ENCODE peak calls at places on chromosomes 13 and 19, in ten cellular contexts. J, I, M, H, T, D, Y, S, C and N are unnamed samples.
A peak's percentile ranks its signal among the peaks of the same experiment; 100 is the strongest.

GRCh38 chr13:33274264-33274663 is 11.3 kb downstream of the STARD13 start:
- DNase-seq in J (no peak), I (no peak), M (no peak), H (no peak), T (no peak), D (no peak), Y (no peak), S (no peak), C (no peak), N (no peak)

GRCh38 chr13:24267283-24267682 is 42.1 kb upstream of the C1QTNF9 start:
- DNase-seq in J (no peak), I (no peak), M (no peak), H (no peak), T (no peak), D (no peak), Y (no peak), S (peak; percentile 31), C (no peak), N (no peak)

GRCh38 chr19:13026478-13026999 is 31.3 kb downstream of the NFIX start:
- DNase-seq in J (no peak), I (no peak), M (no peak), H (no peak), T (no peak), D (no peak), Y (no peak), S (no peak), C (no peak), N (no peak)

GRCh38 chr13:101751488-101751887 is 299.0 kb downstream of the ITGBL1 start:
- DNase-seq in J (peak; percentile 57), I (no peak), M (peak; percentile 32), H (peak; percentile 79), T (peak; percentile 7), D (no peak), Y (no peak), S (no peak), C (no peak), N (no peak)

GRCh38 chr13:100637380-100637779 is 37.2 kb downstream of the TMTC4 start:
- DNase-seq in J (no peak), I (no peak), M (no peak), H (no peak), T (no peak), D (no peak), Y (no peak), S (no peak), C (no peak), N (no peak)

GRCh38 chr13:111342716-111343115 is 22.3 kb downstream of the TEX29 start:
- DNase-seq in J (no peak), I (no peak), M (no peak), H (no peak), T (no peak), D (no peak), Y (no peak), S (no peak), C (no peak), N (no peak)

GRCh38 chr19:28864577-28865042 is 348.3 kb downstream of the UQCRFS1 start:
- DNase-seq in J (peak; percentile 37), I (peak; percentile 66), M (no peak), H (no peak), T (no peak), D (no peak), Y (no peak), S (no peak), C (no peak), N (no peak)

GRCh38 chr19:18373892-18374629 is 11.9 kb upstream of the GDF15 start:
- DNase-seq in J (peak; percentile 85), I (peak; percentile 90), M (peak; percentile 96), H (peak; percentile 86), T (peak; percentile 76), D (peak; percentile 74), Y (peak; percentile 77), S (no peak), C (no peak), N (no peak)

GRCh38 chr13:60887711-60888110 is 490.7 kb downstream of the TDRD3 start:
- DNase-seq in J (no peak), I (no peak), M (no peak), H (no peak), T (no peak), D (no peak), Y (no peak), S (no peak), C (no peak), N (no peak)

GRCh38 chr19:13024126-13024957 is 29.1 kb downstream of the NFIX start:
- DNase-seq in J (no peak), I (no peak), M (no peak), H (no peak), T (no peak), D (no peak), Y (no peak), S (no peak), C (no peak), N (no peak)

GRCh38 chr19:50728084-50728737 is 5.0 kb downstream of the CLEC11A start:
- DNase-seq in J (peak; percentile 98), I (peak; percentile 76), M (no peak), H (peak; percentile 98), T (no peak), D (no peak), Y (peak; percentile 62), S (no peak), C (no peak), N (no peak)

GRCh38 chr19:3693030-3693925 is 7.0 kb downstream of the PIP5K1C start:
- DNase-seq in J (no peak), I (no peak), M (no peak), H (no peak), T (no peak), D (no peak), Y (no peak), S (no peak), C (no peak), N (no peak)

GRCh38 chr19:10230155-10230903 is 802 bp downstream of the S1PR2 start:
- DNase-seq in J (peak; percentile 76), I (peak; percentile 55), M (no peak), H (peak; percentile 43), T (no peak), D (no peak), Y (no peak), S (peak; percentile 72), C (peak; percentile 49), N (peak; percentile 74)

GRCh38 chr13:33615436-33615835 is 202.5 kb upstream of the RFC3 start:
- DNase-seq in J (no peak), I (no peak), M (no peak), H (no peak), T (no peak), D (no peak), Y (no peak), S (no peak), C (no peak), N (no peak)

GRCh38 chr19:55647732-55648656 is at the start of gene CCDC106:
- DNase-seq in J (peak; percentile 86), I (peak; percentile 74), M (no peak), H (peak; percentile 92), T (no peak), D (peak; percentile 77), Y (no peak), S (no peak), C (peak; percentile 46), N (no peak)

GRCh38 chr13:85970727-85971126 is 171.5 kb upstream of the SLITRK6 start:
- DNase-seq in J (no peak), I (no peak), M (no peak), H (peak; percentile 3), T (no peak), D (no peak), Y (no peak), S (no peak), C (no peak), N (no peak)

GRCh38 chr19:17743874-17744273 is 7.4 kb upstream of the FCHO1 start:
- DNase-seq in J (no peak), I (no peak), M (no peak), H (no peak), T (no peak), D (no peak), Y (no peak), S (no peak), C (no peak), N (no peak)

GRCh38 chr19:44582581-44583265 is 30.6 kb upstream of the IGSF23 start:
- DNase-seq in J (peak; percentile 41), I (no peak), M (no peak), H (peak; percentile 66), T (no peak), D (peak; percentile 58), Y (no peak), S (no peak), C (no peak), N (no peak)

DNA sequence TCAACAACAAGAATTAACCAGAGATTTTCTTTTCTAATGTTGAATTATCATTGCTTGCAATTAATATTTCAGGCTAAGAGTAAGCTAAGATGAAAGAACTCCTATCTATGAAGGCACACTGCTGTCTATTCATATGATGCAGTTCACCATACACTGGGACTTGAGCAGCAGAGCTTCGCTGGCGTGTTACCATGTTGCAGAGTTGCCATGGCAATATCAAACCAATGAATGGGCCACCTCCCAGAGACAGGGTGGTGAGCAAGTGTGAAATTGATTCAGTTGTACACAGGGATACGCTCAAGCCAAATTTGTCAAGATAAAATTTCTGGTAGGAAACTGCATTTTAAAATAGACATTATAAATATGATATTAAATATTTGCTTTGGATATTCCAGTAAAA is 69.3 kb upstream of the MYO16 start:
- DNase-seq in J (no peak), I (no peak), M (no peak), H (peak; percentile 15), T (no peak), D (no peak), Y (no peak), S (no peak), C (no peak), N (no peak)
- H3K9me3 ChIP-seq in J (no peaks in the 10 kb centered on the region), I (no peaks in the 10 kb centered on the region), M (no peaks in the 10 kb centered on the region), H (no peaks in the 10 kb centered on the region), T (no peaks in the 10 kb centered on the region), D (no peaks in the 10 kb centered on the region), Y (no peaks in the 10 kb centered on the region), S (no peaks in the 10 kb centered on the region), C (no peaks in the 10 kb centered on the region), N (no peaks in the 10 kb centered on the region)

GRCh38 chr19:23382955-23383354 is 12.3 kb downstream of the ZNF91 start:
- DNase-seq in J (no peak), I (no peak), M (no peak), H (no peak), T (no peak), D (no peak), Y (no peak), S (no peak), C (no peak), N (no peak)
- H3K9me3 ChIP-seq in J (no peaks in the 10 kb centered on the region), I (peaks cover 35% of the 10 kb centered on the region), M (peaks cover 46% of the 10 kb centered on the region), H (peaks cover 65% of the 10 kb centered on the region), T (peaks cover 18% of the 10 kb centered on the region), D (peaks cover 64% of the 10 kb centered on the region), Y (peaks cover 68% of the 10 kb centered on the region), S (peaks cover 31% of the 10 kb centered on the region), C (peaks cover 80% of the 10 kb centered on the region), N (peaks cover 30% of the 10 kb centered on the region)

GRCh38 chr19:57587529-57587928 is 3.6 kb downstream of the ZIK1 start:
- DNase-seq in J (no peak), I (no peak), M (peak; percentile 15), H (no peak), T (no peak), D (no peak), Y (no peak), S (no peak), C (no peak), N (no peak)
- H3K9me3 ChIP-seq in J (no peaks in the 10 kb centered on the region), I (peaks cover 73% of the 10 kb centered on the region), M (peaks cover 77% of the 10 kb centered on the region), H (peaks cover 76% of the 10 kb centered on the region), T (peaks cover 26% of the 10 kb centered on the region), D (peaks cover 92% of the 10 kb centered on the region), Y (peaks cover 76% of the 10 kb centered on the region), S (peaks cover 60% of the 10 kb centered on the region), C (peaks cover 79% of the 10 kb centered on the region), N (peaks cover 24% of the 10 kb centered on the region)

DNA sequence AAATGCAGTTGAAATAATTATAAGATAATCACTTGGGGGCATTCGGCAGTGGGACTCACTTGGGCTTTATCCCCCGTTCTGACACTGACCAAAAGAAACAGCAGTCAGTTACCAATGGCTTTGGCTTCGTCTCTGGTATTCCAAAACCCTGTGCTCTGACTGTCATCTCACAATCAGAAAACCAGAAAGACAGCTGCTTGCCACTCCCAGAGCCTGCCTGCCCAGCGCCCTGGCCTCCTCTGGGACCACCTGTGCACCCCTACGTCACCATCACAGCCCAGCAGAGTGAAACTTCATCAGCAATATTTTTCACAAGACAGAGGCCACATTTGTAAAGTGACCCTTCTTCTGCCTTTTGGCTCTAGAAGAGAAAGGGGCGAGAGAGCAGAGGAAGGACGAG is 398.0 kb upstream of the ZNF507 start:
- DNase-seq in J (no peak), I (no peak), M (no peak), H (no peak), T (no peak), D (no peak), Y (no peak), S (no peak), C (no peak), N (no peak)
- H3K9me3 ChIP-seq in J (no peaks in the 10 kb centered on the region), I (no peaks in the 10 kb centered on the region), M (peaks cover 25% of the 10 kb centered on the region), H (no peaks in the 10 kb centered on the region), T (peaks cover 2% of the 10 kb centered on the region), D (peaks cover 8% of the 10 kb centered on the region), Y (no peaks in the 10 kb centered on the region), S (no peaks in the 10 kb centered on the region), C (no peaks in the 10 kb centered on the region), N (no peaks in the 10 kb centered on the region)